ENCODE peak calls at places on chromosomes 13 and 19, in eight cellular contexts. W is heart left ventricle, X is neuronal stem cell, K is kidney, Z is ovary, A is stomach, J is left lung, I is mucosa of descending colon. H is an unnamed sample. For H3K36me3, the result is how much of the 10 kb centered on the place peaks cover.

GRCh38 chr19:12255372-12255771 is 39.3 kb downstream of the ZNF44 start:
- DNase-seq in W (no peak), X (no peak), K (no peak), Z (no peak), A (no peak), J (no peak), I (no peak), H (no peak)

GRCh38 chr13:26423634-26424033 is 133.8 kb upstream of the WASF3 start:
- DNase-seq in W (no peak), X (no peak), K (no peak), Z (no peak), A (no peak), J (no peak), I (no peak), H (no peak)

GRCh38 chr13:28027607-28028364 is 39.3 kb upstream of the URAD start:
- DNase-seq in W (no peak), X (no peak), K (no peak), Z (no peak), A (no peak), J (no peak), I (no peak), H (no peak)

GRCh38 chr19:33293255-33294057 is 8.9 kb downstream of the CEBPA start:
- DNase-seq in W (peak), X (no peak), K (peak), Z (no peak), A (no peak), J (peak), I (peak), H (no peak)

GRCh38 chr19:1287622-1288527 is 2.2 kb downstream of the EFNA2 start:
- DNase-seq in W (no peak), X (no peak), K (no peak), Z (no peak), A (no peak), J (no peak), I (no peak), H (no peak)

GRCh38 chr19:43765109-43765876 is 10.5 kb upstream of the SMG9 start:
- DNase-seq in W (peak), X (no peak), K (peak), Z (peak), A (peak), J (no peak), I (peak), H (peak)

GRCh38 chr19:57934820-57935665 is at the start of gene ZNF418:
- DNase-seq in W (no peak), X (peak), K (peak), Z (peak), A (peak), J (peak), I (peak), H (no peak)

GRCh38 chr19:28961772-28962500 is 251.0 kb downstream of the UQCRFS1 start:
- DNase-seq in W (no peak), X (no peak), K (no peak), Z (no peak), A (no peak), J (no peak), I (no peak), H (no peak)

GRCh38 chr19:41351339-41352245 is 2.1 kb downstream of the TGFB1 start:
- DNase-seq in W (peak), X (no peak), K (peak), Z (peak), A (peak), J (peak), I (peak), H (no peak)

GRCh38 chr19:1052349-1052967 is 12.6 kb downstream of the ABCA7 start:
- DNase-seq in W (no peak), X (no peak), K (no peak), Z (no peak), A (no peak), J (no peak), I (no peak), H (no peak)

GRCh38 chr13:27622102-27622820 is 569 bp downstream of the POLR1D start:
- DNase-seq in W (no peak), X (no peak), K (no peak), Z (no peak), A (no peak), J (no peak), I (peak), H (peak)

GRCh38 chr13:90800082-90800746 is 547.3 kb upstream of the MIR17HG start:
- DNase-seq in W (peak), X (no peak), K (peak), Z (peak), A (no peak), J (no peak), I (peak), H (peak)

GRCh38 chr19:8095354-8095886 is 42.9 kb downstream of the CCL25 start:
- DNase-seq in W (no peak), X (no peak), K (no peak), Z (no peak), A (no peak), J (peak), I (no peak), H (no peak)

GRCh38 chr19:49758292-49758691 is 4.8 kb downstream of the TSKS start:
- DNase-seq in W (no peak), X (no peak), K (no peak), Z (peak), A (no peak), J (no peak), I (no peak), H (no peak)

GRCh38 chr13:29991343-29991742 is 140.9 kb upstream of the UBL3 start:
- DNase-seq in W (no peak), X (no peak), K (no peak), Z (no peak), A (no peak), J (peak), I (no peak), H (no peak)

GRCh38 chr13:63731896-63732295 is 2316.2 kb upstream of the PCDH20 start:
- DNase-seq in W (no peak), X (no peak), K (no peak), Z (no peak), A (peak), J (no peak), I (no peak), H (no peak)

GRCh38 chr13:109479991-109480696 is 306.2 kb downstream of the IRS2 start:
- DNase-seq in W (no peak), X (no peak), K (no peak), Z (no peak), A (peak), J (no peak), I (no peak), H (no peak)

GRCh38 chr19:873084-874019 is 13.9 kb downstream of the CFD start:
- DNase-seq in W (no peak), X (no peak), K (peak), Z (no peak), A (no peak), J (peak), I (peak), H (no peak)

GRCh38 chr19:55488986-55489710 is 912 bp downstream of the SSC5D start:
- DNase-seq in W (no peak), X (no peak), K (no peak), Z (peak), A (no peak), J (peak), I (no peak), H (no peak)

DNA sequence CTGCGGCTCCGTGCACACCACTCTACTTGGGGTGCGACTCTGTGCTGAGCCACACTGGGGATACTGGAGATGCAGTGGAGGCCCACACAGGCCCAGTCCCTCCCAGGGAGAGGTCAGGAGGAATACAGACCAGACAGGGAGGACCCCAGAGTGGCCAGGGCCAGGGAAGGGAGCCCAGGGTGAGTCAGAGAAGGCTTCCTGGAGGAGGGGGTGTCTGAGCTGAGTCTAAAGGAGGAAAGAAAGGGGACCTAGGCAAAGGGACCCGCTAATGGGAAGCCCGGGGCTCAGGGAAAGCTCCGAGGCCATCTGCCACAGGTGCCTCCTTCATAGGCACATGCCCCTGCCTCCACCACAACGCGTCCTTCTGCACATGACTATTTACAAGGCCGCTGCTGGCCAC is 13.3 kb upstream of the PRKD2 start:
- DNase-seq in W (no peak), X (no peak), K (no peak), Z (no peak), A (no peak), J (peak), I (no peak), H (no peak)
- H3K36me3 ChIP-seq in W (half or more), X (half or more), K (half or more), Z (under half), A (half or more), J (half or more), I (under half), H (under half)

DNA sequence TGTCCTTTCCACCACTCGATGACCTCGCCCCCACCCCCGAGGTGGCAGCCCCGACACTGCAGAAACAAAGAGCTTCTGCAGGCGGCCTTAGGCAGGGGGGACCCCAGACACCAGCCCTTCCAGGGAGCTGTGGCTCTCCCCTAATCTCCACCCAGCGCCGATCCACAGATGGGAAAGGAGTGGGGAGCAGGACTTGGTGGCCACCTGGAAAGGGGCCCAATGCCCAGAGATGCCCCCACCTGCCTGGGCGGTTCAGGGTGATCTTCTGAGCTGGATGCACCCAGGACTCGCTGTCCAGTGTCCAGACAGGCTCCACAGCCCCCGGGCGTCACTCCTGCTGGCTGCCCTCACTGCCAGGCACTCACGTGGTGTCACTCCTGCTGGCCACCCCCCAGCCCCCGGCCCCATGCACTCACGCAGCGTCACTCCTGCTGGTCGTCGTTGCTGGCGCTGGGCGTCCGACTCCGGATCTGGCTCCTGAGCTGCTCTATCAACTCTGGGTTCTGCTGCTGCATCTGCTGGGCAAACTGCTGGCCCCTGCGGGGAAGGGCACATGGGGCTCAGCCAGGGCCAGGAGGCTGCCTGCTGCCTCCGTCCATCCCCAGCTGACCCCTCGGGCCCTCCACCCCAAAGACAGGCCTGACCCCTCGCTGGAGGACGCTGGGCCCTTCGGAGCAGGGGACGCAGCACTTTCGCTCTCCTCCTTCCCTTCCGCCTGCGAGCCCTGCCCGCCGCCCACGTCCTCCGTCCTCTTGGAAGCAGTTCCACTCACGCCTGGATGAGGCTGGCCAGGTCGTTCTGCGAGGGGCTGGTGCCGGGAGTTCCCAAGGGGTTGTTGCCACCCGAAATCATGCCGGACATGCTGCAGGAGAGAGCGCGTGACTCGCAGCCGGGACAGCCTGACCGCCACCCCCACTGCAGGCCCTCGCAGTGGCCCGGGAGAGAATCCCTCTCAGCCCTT is 17.4 kb upstream of the SLC39A3 start:
- DNase-seq in W (no peak), X (no peak), K (no peak), Z (no peak), A (no peak), J (no peak), I (no peak), H (no peak)
- H3K4me3 ChIP-seq in W (no peak), X (no peak), K (no peak), Z (no peak), A (no peak), J (no peak), I (no peak), H (no peak)

GRCh38 chr19:4553092-4553695 is 6.3 kb downstream of the SEMA6B start:
- DNase-seq in W (no peak), X (no peak), K (no peak), Z (no peak), A (no peak), J (no peak), I (no peak), H (no peak)
- H3K36me3 ChIP-seq in W (under half), X (half or more), K (under half), Z (under half), A (under half), J (half or more), I (under half), H (under half)

GRCh38 chr13:36432106-36432544 is at the start of gene CCNA1:
- DNase-seq in W (peak), X (peak), K (no peak), Z (peak), A (peak), J (peak), I (no peak), H (no peak)

GRCh38 chr13:36428083-36428482 is 4.2 kb upstream of the CCNA1 start:
- DNase-seq in W (no peak), X (no peak), K (no peak), Z (no peak), A (no peak), J (no peak), I (no peak), H (no peak)

GRCh38 chr13:36431204-36432105 is 840 bp upstream of the CCNA1 start:
- DNase-seq in W (peak), X (peak), K (peak), Z (peak), A (no peak), J (peak), I (no peak), H (no peak)

GRCh38 chr13:36430247-36431203 is 1.8 kb upstream of the CCNA1 start:
- DNase-seq in W (no peak), X (no peak), K (peak), Z (no peak), A (peak), J (no peak), I (no peak), H (no peak)
- H3K4me3 ChIP-seq in W (peak), X (no peak), K (peak), Z (no peak), A (peak), J (no peak), I (no peak), H (no peak)

GRCh38 chr19:18866800-18867123 is 29.2 kb downstream of the CERS1 start:
- DNase-seq in W (no peak), X (no peak), K (no peak), Z (no peak), A (no peak), J (no peak), I (no peak), H (no peak)

GRCh38 chr19:18867199-18867598 is 28.8 kb downstream of the CERS1 start:
- DNase-seq in W (no peak), X (no peak), K (no peak), Z (no peak), A (no peak), J (peak), I (no peak), H (no peak)

GRCh38 chr19:18865973-18866799 is 29.8 kb downstream of the CERS1 start:
- DNase-seq in W (no peak), X (peak), K (no peak), Z (peak), A (peak), J (peak), I (peak), H (peak)

GRCh38 chr19:18863843-18864362 is 32.1 kb downstream of the CERS1 start:
- DNase-seq in W (no peak), X (no peak), K (no peak), Z (no peak), A (no peak), J (peak), I (no peak), H (no peak)

DNA sequence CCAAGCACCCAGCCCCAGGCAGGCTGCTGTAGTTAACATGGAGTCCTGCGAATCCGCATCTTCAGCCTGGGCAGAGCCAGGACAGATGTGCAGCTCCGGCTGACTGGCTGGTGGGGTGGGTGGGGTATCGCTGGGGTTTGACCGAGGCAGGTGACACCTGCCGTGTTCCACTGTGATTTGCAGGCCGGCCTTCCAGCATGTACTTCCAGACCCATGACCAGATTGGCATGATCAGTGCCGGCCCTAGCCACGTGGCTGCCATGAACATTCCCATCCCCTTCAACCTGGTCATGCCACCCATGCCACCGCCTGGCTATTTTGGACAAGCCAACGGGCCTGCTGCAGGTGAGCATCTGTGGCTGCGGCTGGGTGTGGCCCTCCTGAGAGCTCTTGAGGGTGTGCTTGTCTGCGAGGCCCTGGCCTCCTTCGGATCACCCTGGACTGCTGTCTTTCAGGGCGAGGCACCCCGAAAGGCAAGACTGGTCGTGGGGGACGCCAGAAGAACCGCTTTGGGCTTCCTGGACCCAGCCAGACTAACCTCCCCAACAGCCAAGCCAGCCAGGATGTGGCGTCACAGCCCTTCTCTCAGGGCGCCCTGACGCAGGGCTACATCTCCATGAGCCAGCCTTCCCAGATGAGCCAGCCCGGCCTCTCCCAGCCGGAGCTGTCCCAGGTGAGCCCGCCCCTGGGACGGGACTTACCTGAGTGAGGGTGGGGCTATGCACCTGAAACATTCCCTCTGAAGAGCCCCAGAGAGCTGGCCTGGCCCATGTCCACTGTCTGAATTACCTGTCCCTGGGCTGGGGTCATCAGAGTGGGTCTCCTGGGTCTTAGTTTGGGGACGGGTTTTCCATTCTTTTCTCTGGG is 30.6 kb downstream of the CERS1 start:
- DNase-seq in W (no peak), X (no peak), K (no peak), Z (no peak), A (no peak), J (peak), I (no peak), H (no peak)
- H3K36me3 ChIP-seq in W (half or more), X (half or more), K (half or more), Z (under half), A (half or more), J (half or more), I (under half), H (under half)

DNA sequence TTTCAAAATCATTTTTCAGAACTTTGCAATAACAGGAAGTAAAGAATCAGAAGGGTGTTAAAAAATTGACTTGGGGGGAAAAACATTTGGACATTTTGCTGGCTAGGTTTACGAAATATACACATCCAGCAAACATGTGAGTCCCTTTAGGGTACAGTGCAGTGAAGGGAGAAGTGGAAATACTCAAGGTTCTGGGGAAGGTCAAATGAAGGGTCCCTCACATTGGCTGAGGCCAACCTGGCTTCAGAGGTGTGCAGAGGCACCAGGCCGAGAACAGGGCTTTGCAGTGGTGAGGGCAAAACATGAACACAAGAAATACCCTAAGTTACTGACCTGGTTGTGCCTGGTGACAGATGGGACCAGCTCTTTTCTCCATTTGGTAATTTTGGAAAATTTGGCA is 1.6 kb upstream of the UPF3A start:
- DNase-seq in W (no peak), X (no peak), K (no peak), Z (no peak), A (no peak), J (no peak), I (no peak), H (no peak)
- H3K4me3 ChIP-seq in W (no peak), X (no peak), K (no peak), Z (no peak), A (no peak), J (no peak), I (no peak), H (no peak)

GRCh38 chr19:4033028-4033956 is 25.8 kb downstream of the PIAS4 start:
- DNase-seq in W (no peak), X (no peak), K (peak), Z (no peak), A (no peak), J (peak), I (no peak), H (no peak)
- H3K36me3 ChIP-seq in W (half or more), X (under half), K (under half), Z (under half), A (half or more), J (half or more), I (under half), H (half or more)

DNA sequence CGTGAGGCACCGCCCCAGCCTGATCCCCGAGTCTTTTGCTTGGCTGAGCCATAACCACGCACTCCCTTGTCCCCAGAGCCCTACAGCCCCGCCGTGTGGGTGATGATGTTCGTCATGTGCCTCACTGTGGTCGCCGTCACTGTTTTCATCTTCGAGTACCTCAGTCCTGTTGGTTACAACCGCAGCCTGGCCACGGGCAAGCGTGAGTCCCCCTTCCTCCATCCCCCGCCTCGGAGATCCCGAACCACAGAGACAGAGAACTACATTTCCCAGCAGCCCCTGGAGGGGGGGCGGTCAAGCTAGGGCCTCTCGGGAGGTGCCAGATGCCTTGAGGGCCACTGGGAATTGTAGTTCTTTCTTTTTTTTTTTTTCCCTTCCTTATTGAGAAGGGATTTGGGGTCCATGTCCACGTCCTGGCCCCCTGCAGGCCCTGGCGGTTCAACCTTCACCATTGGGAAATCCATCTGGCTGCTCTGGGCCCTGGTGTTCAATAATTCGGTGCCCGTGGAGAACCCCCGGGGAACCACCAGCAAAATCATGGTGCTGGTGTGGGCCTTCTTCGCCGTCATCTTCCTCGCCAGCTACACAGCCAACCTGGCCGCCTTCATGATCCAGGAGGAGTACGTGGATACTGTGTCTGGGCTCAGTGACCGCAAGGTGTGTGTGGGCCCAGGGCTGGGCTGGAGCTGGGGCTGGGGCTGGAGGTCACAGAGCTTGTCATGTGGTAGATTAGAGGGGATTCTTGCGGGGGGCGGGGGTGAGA is 25.9 kb downstream of the GRIN2D start:
- DNase-seq in W (peak), X (peak), K (peak), Z (peak), A (peak), J (peak), I (peak), H (no peak)
- H3K4me3 ChIP-seq in W (no peak), X (no peak), K (no peak), Z (no peak), A (no peak), J (no peak), I (no peak), H (no peak)